ENCODE peak calls at places on chromosomes 5 and 9, in seven cellular contexts. I is A673, M is heart left ventricle, S is fibroblast of lung, B is ovary, W is H1, E is Peyer's patch. V is an unnamed sample. For H3K36me3, the result is how much of the 10 kb centered on the place peaks cover.

GRCh38 chr5:58545912-58546311 is 37.0 kb upstream of the RAB3C start:
- DNase-seq in I (no peak), M (no peak), S (no peak), B (no peak), W (no peak), E (no peak), V (no peak)

GRCh38 chr5:54390015-54390414 is 65.5 kb upstream of the HSPB3 start:
- DNase-seq in I (peak), M (peak), S (peak), B (no peak), W (no peak), E (no peak), V (peak)

GRCh38 chr5:36607114-36607561 is 732 bp downstream of the SLC1A3 start:
- DNase-seq in I (peak), M (peak), S (peak), B (no peak), W (no peak), E (no peak), V (no peak)

GRCh38 chr5:137564475-137564961 is 65.4 kb upstream of the SPOCK1 start:
- DNase-seq in I (no peak), M (no peak), S (no peak), B (no peak), W (no peak), E (no peak), V (no peak)

GRCh38 chr9:90310523-90310879 is 332.1 kb downstream of the DIRAS2 start:
- DNase-seq in I (no peak), M (no peak), S (no peak), B (no peak), W (no peak), E (no peak), V (no peak)

GRCh38 chr5:73405691-73406090 is 42.9 kb downstream of the FOXD1 start:
- DNase-seq in I (no peak), M (no peak), S (no peak), B (no peak), W (no peak), E (no peak), V (no peak)

GRCh38 chr5:82307431-82307830 is 29.3 kb upstream of the RPS23 start:
- DNase-seq in I (no peak), M (no peak), S (peak), B (no peak), W (no peak), E (no peak), V (no peak)

GRCh38 chr5:113199122-113199905 is 222.7 kb downstream of the DCP2 start:
- DNase-seq in I (peak), M (no peak), S (peak), B (no peak), W (no peak), E (no peak), V (no peak)

GRCh38 chr5:120803282-120803681 is 339.2 kb downstream of the PRR16 start:
- DNase-seq in I (peak), M (no peak), S (peak), B (no peak), W (no peak), E (no peak), V (no peak)

DNA sequence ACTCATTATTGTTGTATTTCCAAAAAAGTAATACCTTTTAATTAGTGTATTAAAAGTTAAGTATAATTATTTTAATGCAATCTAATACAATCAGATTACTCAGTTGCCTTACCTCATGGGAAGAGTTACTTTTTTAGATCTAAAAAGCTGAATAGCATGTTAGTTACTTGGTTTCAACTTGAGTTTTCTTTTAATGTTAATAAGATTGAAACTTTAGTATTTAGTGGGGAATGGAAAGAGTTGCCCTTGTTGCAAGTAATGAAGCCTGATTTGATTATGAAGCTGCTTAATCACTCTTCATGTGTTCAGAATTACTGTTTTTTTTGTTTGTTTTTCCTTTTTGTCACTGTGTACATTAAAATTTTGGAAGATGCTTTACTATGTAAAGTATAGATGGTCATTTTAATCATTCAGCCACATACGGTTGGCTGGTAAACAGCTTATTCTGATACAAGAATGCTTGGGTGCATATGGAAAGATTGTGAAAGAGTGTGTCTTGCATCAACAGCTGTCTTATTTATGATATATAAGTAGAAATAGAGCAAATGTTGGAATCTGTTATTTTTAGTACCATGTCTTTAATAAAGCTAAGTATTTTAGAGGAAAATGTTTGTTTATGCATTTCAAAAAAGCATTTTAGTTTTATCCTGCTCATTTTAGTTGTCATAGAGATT is 36.3 kb downstream of the SREK1 start:
- DNase-seq in I (no peak), M (no peak), S (peak), B (no peak), W (no peak), E (no peak), V (no peak)
- H3K36me3 ChIP-seq in I (half or more), M (half or more), S (under half), B (under half), W (under half), E (under half), V (under half)

GRCh38 chr9:30970186-30970585 is 1414.3 kb upstream of the ACO1 start:
- DNase-seq in I (no peak), M (no peak), S (no peak), B (no peak), W (no peak), E (no peak), V (no peak)

GRCh38 chr9:30972654-30973053 is 1411.8 kb upstream of the ACO1 start:
- DNase-seq in I (no peak), M (no peak), S (no peak), B (no peak), W (no peak), E (no peak), V (no peak)

GRCh38 chr9:30964332-30964731 is 1420.1 kb upstream of the ACO1 start:
- DNase-seq in I (no peak), M (no peak), S (no peak), B (no peak), W (no peak), E (no peak), V (no peak)

GRCh38 chr9:30967484-30967883 is 1417.0 kb upstream of the ACO1 start:
- DNase-seq in I (peak), M (no peak), S (no peak), B (no peak), W (no peak), E (no peak), V (peak)
- TF ChIP-seq CTCF in I (peak), M (no peak), S (no peak), B (no peak), W (no peak), E (no peak), V (peak)

DNA sequence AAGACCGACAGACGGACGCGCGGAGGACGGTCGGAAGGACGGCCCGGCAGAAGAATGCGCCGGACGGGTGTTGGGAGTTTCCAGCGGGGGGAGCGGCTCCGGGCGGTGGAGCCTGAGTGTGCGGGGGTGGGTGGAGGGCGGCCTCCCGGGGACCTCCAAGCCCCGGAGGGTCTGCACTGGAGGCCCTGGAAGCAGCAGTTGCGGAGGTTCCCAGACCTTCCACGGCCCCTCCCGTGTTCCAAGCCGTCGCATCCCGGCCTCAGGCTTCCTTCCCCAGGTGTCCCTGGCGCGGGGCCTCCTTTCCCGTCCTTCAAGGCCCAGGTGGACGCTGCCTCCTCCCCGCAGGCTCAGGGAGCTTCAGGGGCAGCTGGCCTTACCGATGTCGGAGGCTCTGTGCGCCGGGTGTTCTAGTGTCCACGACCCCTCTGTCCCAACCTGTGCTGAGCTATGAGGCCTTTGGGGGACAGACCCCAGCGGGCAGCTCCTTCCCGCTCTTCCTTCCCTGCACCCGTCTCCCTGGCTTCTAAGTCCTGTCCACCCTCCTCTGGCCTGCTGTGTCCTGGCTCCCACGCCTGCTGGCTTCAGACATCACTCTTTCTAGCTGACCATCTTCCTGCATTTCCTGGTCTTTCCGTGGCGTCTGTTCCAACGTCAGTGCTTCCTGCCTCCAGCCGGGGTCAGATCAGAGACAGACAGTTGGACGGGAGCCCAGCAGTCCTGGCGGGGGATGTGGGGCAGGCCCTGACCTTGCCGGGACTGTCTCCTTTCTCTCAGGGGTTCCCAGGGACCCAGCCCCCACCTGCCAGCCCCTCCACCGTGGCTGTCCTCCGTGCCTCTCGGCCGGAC is 5.6 kb downstream of the NRARP start:
- DNase-seq in I (no peak), M (peak), S (peak), B (peak), W (no peak), E (no peak), V (no peak)
- H3K4me3 ChIP-seq in I (peak), M (peak), S (no peak), B (peak), W (peak), E (peak), V (no peak)

GRCh38 chr9:69237702-69238295 is 63.7 kb downstream of the TJP2 start:
- DNase-seq in I (no peak), M (no peak), S (no peak), B (no peak), W (no peak), E (no peak), V (no peak)

GRCh38 chr9:69229367-69229766 is 55.3 kb downstream of the TJP2 start:
- DNase-seq in I (no peak), M (no peak), S (no peak), B (no peak), W (no peak), E (no peak), V (no peak)

GRCh38 chr9:69236188-69236587 is 62.1 kb downstream of the TJP2 start:
- DNase-seq in I (no peak), M (no peak), S (no peak), B (no peak), W (no peak), E (no peak), V (no peak)

GRCh38 chr9:69234683-69235082 is 60.6 kb downstream of the TJP2 start:
- DNase-seq in I (no peak), M (no peak), S (no peak), B (no peak), W (no peak), E (no peak), V (no peak)
- H3K36me3 ChIP-seq in I (under half), M (half or more), S (under half), B (under half), W (under half), E (under half), V (under half)